ENCODE peak calls at places on chromosome 20, in eight cellular contexts. L is HFFc6, S is fibroblast of pulmonary artery, W is Calu3, O is A549, Z is breast epithelium, Q is glutamatergic neuron, N is lower lobe of right lung. J is an unnamed sample.

GRCh38 chr20:37697314-37697713 is 3.5 kb downstream of the CTNNBL1 start:
- DNase-seq in L (no peak), S (no peak), W (no peak), O (no peak), Z (no peak), Q (no peak), N (no peak), J (no peak)

GRCh38 chr20:15799871-15800270 is 773.4 kb downstream of the KIF16B start:
- DNase-seq in L (no peak), S (peak; percentile 41), W (no peak), O (no peak), Z (no peak), Q (no peak), N (no peak), J (no peak)

GRCh38 chr20:51084598-51084997 is 61.7 kb upstream of the KCNG1 start:
- DNase-seq in L (no peak), S (no peak), W (no peak), O (no peak), Z (no peak), Q (no peak), N (no peak), J (no peak)

GRCh38 chr20:61733891-61734732 is 331.6 kb downstream of the TAF4 start:
- DNase-seq in L (no peak), S (no peak), W (no peak), O (no peak), Z (no peak), Q (no peak), N (peak; percentile 24), J (peak; percentile 66)

GRCh38 chr20:7151666-7152065 is 384.2 kb downstream of the BMP2 start:
- DNase-seq in L (no peak), S (peak; percentile 49), W (no peak), O (peak; percentile 3), Z (no peak), Q (no peak), N (no peak), J (no peak)

GRCh38 chr20:17888044-17888443 is 80.5 kb downstream of the SNX5 start:
- DNase-seq in L (no peak), S (no peak), W (no peak), O (peak; percentile 43), Z (no peak), Q (no peak), N (no peak), J (no peak)

GRCh38 chr20:52012093-52012492 is 179.5 kb downstream of the ZFP64 start:
- DNase-seq in L (no peak), S (no peak), W (no peak), O (no peak), Z (no peak), Q (no peak), N (no peak), J (no peak)

GRCh38 chr20:34794006-34794585 is 31.4 kb downstream of the NCOA6 start:
- DNase-seq in L (no peak), S (no peak), W (no peak), O (no peak), Z (no peak), Q (no peak), N (no peak), J (no peak)

GRCh38 chr20:35615667-35616464 is at the start of gene SPAG4:
- DNase-seq in L (peak; percentile 38), S (peak; percentile 82), W (peak; percentile 100), O (peak; percentile 100), Z (peak; percentile 99), Q (peak; percentile 100), N (peak; percentile 100), J (peak; percentile 98)

GRCh38 chr20:44952731-44953130 is 7.5 kb downstream of the TOMM34 start:
- DNase-seq in L (no peak), S (no peak), W (no peak), O (no peak), Z (no peak), Q (no peak), N (no peak), J (no peak)

GRCh38 chr20:9220874-9221547 is 152.1 kb downstream of the PLCB4 start:
- DNase-seq in L (peak; percentile 82), S (peak; percentile 58), W (no peak), O (no peak), Z (no peak), Q (no peak), N (no peak), J (no peak)

GRCh38 chr20:56328861-56329260 is 29.9 kb upstream of the FAM210B start:
- DNase-seq in L (no peak), S (peak; percentile 20), W (peak; percentile 12), O (peak; percentile 6), Z (no peak), Q (no peak), N (no peak), J (no peak)

GRCh38 chr20:25355191-25355590 is 35.4 kb downstream of the ABHD12 start:
- DNase-seq in L (no peak), S (no peak), W (no peak), O (no peak), Z (no peak), Q (no peak), N (no peak), J (no peak)

GRCh38 chr20:51985013-51985415 is 182.7 kb upstream of the SALL4 start:
- DNase-seq in L (peak; percentile 96), S (peak; percentile 98), W (peak; percentile 53), O (peak; percentile 82), Z (no peak), Q (no peak), N (no peak), J (no peak)

GRCh38 chr20:41076776-41077175 is 48.2 kb downstream of the TOP1 start:
- DNase-seq in L (no peak), S (no peak), W (no peak), O (no peak), Z (no peak), Q (no peak), N (no peak), J (no peak)

GRCh38 chr20:41081276-41081814 is 52.7 kb downstream of the TOP1 start:
- DNase-seq in L (no peak), S (no peak), W (no peak), O (no peak), Z (no peak), Q (no peak), N (no peak), J (no peak)

GRCh38 chr20:41079066-41079465 is 50.4 kb downstream of the TOP1 start:
- DNase-seq in L (no peak), S (no peak), W (no peak), O (no peak), Z (no peak), Q (no peak), N (no peak), J (no peak)

GRCh38 chr20:41080866-41081265 is 52.2 kb downstream of the TOP1 start:
- DNase-seq in L (no peak), S (no peak), W (no peak), O (no peak), Z (no peak), Q (no peak), N (no peak), J (no peak)

DNA sequence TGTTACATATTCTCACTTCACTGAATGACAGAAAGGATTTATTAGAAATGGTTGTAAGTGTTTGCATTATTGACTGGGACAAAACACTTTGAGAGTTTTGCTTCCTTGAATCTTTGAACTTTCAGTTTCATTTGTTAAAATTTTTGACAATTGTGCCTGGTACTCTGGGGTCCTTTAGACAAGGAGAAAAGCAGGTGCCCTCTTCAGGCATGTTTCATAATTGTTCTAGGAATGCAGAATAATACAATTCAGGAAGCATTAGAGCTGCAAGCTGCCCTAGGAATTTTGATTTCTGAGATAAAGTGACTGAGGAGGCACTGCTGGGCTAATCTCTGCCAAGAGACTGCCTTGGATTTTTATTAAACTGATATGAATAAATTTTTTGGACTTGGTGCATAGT is 49.7 kb downstream of the TOP1 start:
- DNase-seq in L (peak; percentile 72), S (peak; percentile 80), W (peak; percentile 61), O (peak; percentile 38), Z (no peak), Q (no peak), N (no peak), J (no peak)
- TF ChIP-seq CTCF in L (peak; percentile 81), S (peak; percentile 71), W (peak; percentile 58), O (peak; percentile 53), Z (peak; percentile 42), Q (no peak), N (peak; percentile 54), J (peak; percentile 83)

GRCh38 chr20:2151805-2152727 is 50.4 kb downstream of the STK35 start:
- DNase-seq in L (peak; percentile 32), S (peak; percentile 25), W (peak; percentile 46), O (peak; percentile 31), Z (no peak), Q (no peak), N (no peak), J (no peak)
- TF ChIP-seq CTCF in L (no peak), S (no peak), W (no peak), O (no peak), Z (no peak), Q (no peak), N (no peak), J (no peak)

GRCh38 chr20:63846938-63847373 is 14.3 kb upstream of the ABHD16B start:
- DNase-seq in L (no peak), S (no peak), W (no peak), O (no peak), Z (no peak), Q (no peak), N (no peak), J (no peak)

GRCh38 chr20:63844384-63845025 is 13.4 kb upstream of the ZBTB46 start:
- DNase-seq in L (no peak), S (no peak), W (no peak), O (no peak), Z (no peak), Q (no peak), N (no peak), J (no peak)

GRCh38 chr20:63848003-63848911 is 13.0 kb upstream of the ABHD16B start:
- DNase-seq in L (no peak), S (no peak), W (no peak), O (no peak), Z (no peak), Q (no peak), N (no peak), J (no peak)

GRCh38 chr20:63847374-63848002 is 13.8 kb upstream of the ABHD16B start:
- DNase-seq in L (no peak), S (no peak), W (no peak), O (no peak), Z (no peak), Q (peak; percentile 87), N (no peak), J (no peak)

DNA sequence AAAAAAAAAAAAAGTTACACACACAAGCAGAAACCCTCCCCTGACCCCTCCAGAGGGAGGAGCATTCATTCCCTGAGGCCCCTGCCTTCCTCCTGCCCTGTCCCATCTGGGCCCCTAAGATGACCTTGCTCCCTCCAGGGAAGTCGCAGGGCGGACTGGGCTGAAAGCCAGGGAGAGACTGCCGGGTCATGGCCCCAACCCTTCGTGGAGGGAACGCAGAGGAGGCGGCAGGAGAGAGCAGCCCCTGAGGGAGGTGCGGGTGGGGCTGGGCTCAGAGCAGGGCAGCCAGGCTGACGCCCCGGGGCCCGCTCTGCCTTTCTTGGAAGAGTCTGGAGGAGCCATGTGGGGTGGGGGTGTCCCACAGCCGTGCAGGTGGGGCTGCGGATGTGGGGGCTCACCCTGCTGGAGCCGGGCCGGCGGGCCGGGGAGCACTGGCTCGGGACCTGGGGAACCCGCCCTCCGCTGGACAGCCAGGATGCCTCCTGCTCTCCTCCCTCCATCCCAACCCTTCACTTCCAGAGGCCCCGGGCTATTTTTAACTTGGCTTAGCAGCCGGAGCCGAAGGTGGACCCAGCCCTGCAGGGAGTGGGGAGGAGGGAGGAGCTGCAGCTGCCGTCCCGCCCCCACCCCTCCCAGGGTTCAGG is 15.0 kb upstream of the ABHD16B start:
- DNase-seq in L (peak; percentile 16), S (no peak), W (no peak), O (no peak), Z (no peak), Q (peak; percentile 83), N (no peak), J (no peak)
- TF ChIP-seq CTCF in L (no peak), S (no peak), W (no peak), O (no peak), Z (no peak), Q (no peak), N (no peak), J (peak; percentile 36)

GRCh38 chr20:59985864-59986263 is 27.6 kb downstream of the CDH26 start:
- DNase-seq in L (no peak), S (no peak), W (peak; percentile 44), O (no peak), Z (no peak), Q (no peak), N (no peak), J (no peak)
- TF ChIP-seq CTCF in L (peak; percentile 13), S (no peak), W (peak; percentile 39), O (no peak), Z (no peak), Q (no peak), N (no peak), J (no peak)

J was measured in chondrocyte.